ENCODE peak calls at places on chromosomes 5 and 9, in seven cellular contexts. C, P, S, F, M, O and X are unnamed samples.

GRCh38 chr9:14270358-14271077 is 43.4 kb downstream of the NFIB start:
- DNase-seq in P (no peak), O (no peak), S (no peak), F (no peak), M (no peak), C (no peak), X (no peak)

GRCh38 chr5:155700333-155700732 is 626.6 kb upstream of the SGCD start:
- DNase-seq in S (no peak), C (no peak), P (no peak), F (no peak), O (no peak), M (no peak), X (peak)

GRCh38 chr9:11159318-11159862 is 546.6 kb upstream of the PTPRD start:
- DNase-seq in O (no peak), F (no peak), S (no peak), P (no peak), C (no peak), M (no peak), X (no peak)

GRCh38 chr9:24351258-24351657 is 194.4 kb downstream of the IZUMO3 start:
- DNase-seq in F (no peak), C (no peak), P (no peak), O (no peak), M (no peak), S (no peak), X (no peak)

GRCh38 chr9:36584626-36585460 is 12.1 kb downstream of the MELK start:
- DNase-seq in C (no peak), S (no peak), F (no peak), O (no peak), P (no peak), M (no peak), X (peak)

GRCh38 chr9:136451221-136451877 is 11.7 kb upstream of the INPP5E start:
- DNase-seq in C (no peak), P (no peak), S (no peak), F (no peak), O (no peak), M (no peak), X (no peak)

GRCh38 chr9:134750450-134751155 is 109.0 kb downstream of the COL5A1 start:
- DNase-seq in O (no peak), M (no peak), S (no peak), P (no peak), F (no peak), C (no peak), X (no peak)

GRCh38 chr9:128138001-128138400 is 10.5 kb upstream of the PTGES2 start:
- DNase-seq in S (no peak), M (no peak), F (no peak), C (no peak), P (no peak), O (no peak), X (no peak)

GRCh38 chr9:15243086-15243485 is 63.9 kb downstream of the TTC39B start:
- DNase-seq in M (peak), S (no peak), O (no peak), F (no peak), P (no peak), C (no peak), X (peak)